ENCODE peak calls at places on chromosomes 7 and 10, in six cellular contexts. B is HCT116, L is HepG2, X is Panc1, D is GM12878, C is K562. E is an unnamed sample.

GRCh38 chr10:117449636-117450035 is 74.4 kb upstream of the PDZD8 start:
- DNase-seq in B (peak; percentile 44), L (no peak), X (no peak), D (no peak), C (peak; percentile 36), E (peak; percentile 59)

GRCh38 chr10:77907900-77908717 is 18.4 kb downstream of the DLG5 start:
- DNase-seq in B (no peak), L (peak; percentile 65), X (no peak), D (no peak), C (peak; percentile 85), E (no peak)

GRCh38 chr7:75823198-75823910 is 9.7 kb upstream of the CCL24 start:
- DNase-seq in B (no peak), L (no peak), X (no peak), D (no peak), C (no peak), E (no peak)

GRCh38 chr10:58397830-58398229 is 12.6 kb downstream of the TFAM start:
- DNase-seq in B (no peak), L (no peak), X (no peak), D (no peak), C (no peak), E (no peak)

GRCh38 chr10:99908512-99908911 is 101.2 kb downstream of the DNMBP start:
- DNase-seq in B (no peak), L (no peak), X (no peak), D (no peak), C (no peak), E (no peak)

GRCh38 chr10:83195021-83195420 is 944.3 kb upstream of the GHITM start:
- DNase-seq in B (no peak), L (no peak), X (no peak), D (no peak), C (no peak), E (no peak)

GRCh38 chr7:114414151-114415053 is at the start of gene FOXP2:
- DNase-seq in B (no peak), L (peak; percentile 3), X (no peak), D (no peak), C (no peak), E (no peak)

GRCh38 chr10:59814878-59815277 is 61.6 kb upstream of the MRLN start:
- DNase-seq in B (no peak), L (no peak), X (no peak), D (no peak), C (no peak), E (no peak)

GRCh38 chr7:128783143-128783799 is 7.7 kb upstream of the OPN1SW start:
- DNase-seq in B (peak; percentile 8), L (peak; percentile 61), X (peak; percentile 55), D (no peak), C (peak; percentile 95), E (peak; percentile 91)

GRCh38 chr7:41403291-41403690 is 299.6 kb downstream of the INHBA start:
- DNase-seq in B (no peak), L (no peak), X (no peak), D (no peak), C (no peak), E (no peak)

GRCh38 chr10:58275908-58276307 is 6.9 kb downstream of the CISD1 start:
- DNase-seq in B (no peak), L (no peak), X (no peak), D (no peak), C (no peak), E (no peak)

GRCh38 chr7:28588606-28589005 is 176.3 kb downstream of the CREB5 start:
- DNase-seq in B (no peak), L (no peak), X (no peak), D (no peak), C (no peak), E (no peak)

GRCh38 chr7:123633553-123633952 is 22.1 kb upstream of the LMOD2 start:
- DNase-seq in B (no peak), L (no peak), X (no peak), D (no peak), C (no peak), E (no peak)

GRCh38 chr7:85621286-85621685 is 434.4 kb upstream of the SEMA3D start:
- DNase-seq in B (no peak), L (no peak), X (no peak), D (no peak), C (no peak), E (no peak)

GRCh38 chr10:30985552-30985951 is 46.1 kb downstream of the ZNF438 start:
- DNase-seq in B (peak; percentile 7), L (no peak), X (no peak), D (no peak), C (no peak), E (no peak)

GRCh38 chr10:46556515-46557318 is at the start of gene GPRIN2:
- DNase-seq in B (no peak), L (no peak), X (no peak), D (no peak), C (no peak), E (peak; percentile 67)

GRCh38 chr7:102320601-102321350 is 34.1 kb downstream of the SH2B2 start:
- DNase-seq in B (no peak), L (no peak), X (no peak), D (no peak), C (no peak), E (no peak)

GRCh38 chr10:113108180-113108835 is 158.3 kb downstream of the TCF7L2 start:
- DNase-seq in B (no peak), L (no peak), X (no peak), D (no peak), C (peak; percentile 48), E (peak; percentile 98)

GRCh38 chr7:129461809-129462208 is 27.6 kb downstream of the STRIP2 start:
- DNase-seq in B (no peak), L (no peak), X (no peak), D (no peak), C (no peak), E (no peak)

GRCh38 chr7:43646603-43647313 is 63.9 kb downstream of the STK17A start:
- DNase-seq in B (no peak), L (no peak), X (no peak), D (no peak), C (no peak), E (no peak)

GRCh38 chr7:79334841-79335240 is 118.6 kb downstream of the MAGI2 start:
- DNase-seq in B (no peak), L (no peak), X (no peak), D (no peak), C (no peak), E (no peak)

GRCh38 chr10:121362026-121362425 is 236.2 kb downstream of the FGFR2 start:
- DNase-seq in B (no peak), L (no peak), X (no peak), D (no peak), C (no peak), E (no peak)

GRCh38 chr10:102175415-102175814 is 23.2 kb downstream of the NOLC1 start:
- DNase-seq in B (no peak), L (no peak), X (no peak), D (no peak), C (no peak), E (no peak)

GRCh38 chr7:91183408-91183807 is 80.8 kb upstream of the FZD1 start:
- DNase-seq in B (no peak), L (no peak), X (no peak), D (no peak), C (no peak), E (no peak)

GRCh38 chr7:50335795-50336754 is 31.6 kb downstream of the IKZF1 start:
- DNase-seq in B (no peak), L (no peak), X (no peak), D (no peak), C (peak; percentile 82), E (no peak)

GRCh38 chr10:117663750-117664149 is 121.2 kb downstream of the EMX2 start:
- DNase-seq in B (peak; percentile 33), L (peak; percentile 6), X (peak; percentile 41), D (peak; percentile 83), C (no peak), E (no peak)

DNA sequence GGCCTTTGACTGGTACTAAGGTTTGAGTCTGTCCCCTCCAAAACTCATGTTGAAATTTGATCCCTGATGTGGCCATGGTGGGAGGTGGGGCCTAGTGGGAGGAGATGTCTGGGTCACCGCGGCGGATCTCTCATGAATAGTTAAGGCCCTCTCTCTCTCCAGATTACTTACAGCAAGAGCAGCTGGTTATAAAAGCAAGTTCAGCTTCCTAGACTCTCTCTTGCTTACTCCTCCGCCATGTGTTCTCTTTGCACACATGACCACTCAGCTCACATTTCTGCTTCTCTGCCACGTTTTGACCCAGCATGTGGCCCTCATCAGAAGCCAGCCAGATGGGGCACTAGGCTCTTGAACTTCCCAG is 29.9 kb upstream of the ZMIZ1 start:
- DNase-seq in B (no peak), L (no peak), X (no peak), D (no peak), C (peak; percentile 90), E (no peak)
- H3K27me3 ChIP-seq in B (peaks cover 28% of the 10 kb centered on the region), L (peaks cover 4% of the 10 kb centered on the region), X (peaks cover 15% of the 10 kb centered on the region), D (peaks cover 2% of the 10 kb centered on the region), C (no peaks in the 10 kb centered on the region), E (no peaks in the 10 kb centered on the region)

GRCh38 chr7:1523838-1524237 is 6.7 kb upstream of the MAFK start:
- DNase-seq in B (no peak), L (no peak), X (no peak), D (no peak), C (no peak), E (no peak)
- TF ChIP-seq SIN3A in B (no peak), L (no peak), X (no peak), D (no peak), C (no peak), E (no peak)

GRCh38 chr10:98167191-98167590 is 32.7 kb downstream of the R3HCC1L start:
- DNase-seq in B (no peak), L (no peak), X (no peak), D (no peak), C (no peak), E (no peak)
- H3K27me3 ChIP-seq in B (no peaks in the 10 kb centered on the region), L (no peaks in the 10 kb centered on the region), X (no peaks in the 10 kb centered on the region), D (no peaks in the 10 kb centered on the region), C (no peaks in the 10 kb centered on the region), E (no peaks in the 10 kb centered on the region)

DNA sequence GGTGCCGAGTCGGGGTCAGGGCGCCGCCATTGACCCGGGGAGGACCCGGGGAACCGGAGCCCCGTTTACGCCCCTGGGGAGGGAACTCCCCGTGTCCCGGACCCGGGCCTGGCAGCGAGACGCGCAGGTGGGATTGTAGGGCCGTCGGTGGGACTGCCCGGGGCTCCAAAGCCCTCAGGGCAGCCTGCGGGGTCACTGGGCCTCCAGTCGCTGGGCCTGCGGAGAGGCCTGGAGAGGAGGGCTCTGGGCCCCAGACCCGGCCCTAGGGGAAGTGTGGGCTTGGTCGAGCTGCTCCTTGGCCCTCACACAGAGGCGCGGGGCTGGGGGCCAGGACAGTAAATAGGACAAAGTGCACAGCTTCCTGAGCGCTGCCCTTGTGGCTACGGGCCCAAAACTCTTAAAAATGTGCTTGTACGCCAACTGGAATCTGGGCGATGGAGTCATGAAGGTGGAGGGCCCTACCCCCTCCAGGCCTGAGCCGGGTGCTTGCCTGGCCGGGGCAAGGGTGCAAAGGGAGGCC is 657 bp downstream of the ECHDC3 start:
- DNase-seq in B (no peak), L (no peak), X (no peak), D (no peak), C (no peak), E (peak; percentile 78)
- TF ChIP-seq SIN3A in B (no peak), L (no peak), X (no peak), D (no peak), C (no peak), E (no peak)

DNA sequence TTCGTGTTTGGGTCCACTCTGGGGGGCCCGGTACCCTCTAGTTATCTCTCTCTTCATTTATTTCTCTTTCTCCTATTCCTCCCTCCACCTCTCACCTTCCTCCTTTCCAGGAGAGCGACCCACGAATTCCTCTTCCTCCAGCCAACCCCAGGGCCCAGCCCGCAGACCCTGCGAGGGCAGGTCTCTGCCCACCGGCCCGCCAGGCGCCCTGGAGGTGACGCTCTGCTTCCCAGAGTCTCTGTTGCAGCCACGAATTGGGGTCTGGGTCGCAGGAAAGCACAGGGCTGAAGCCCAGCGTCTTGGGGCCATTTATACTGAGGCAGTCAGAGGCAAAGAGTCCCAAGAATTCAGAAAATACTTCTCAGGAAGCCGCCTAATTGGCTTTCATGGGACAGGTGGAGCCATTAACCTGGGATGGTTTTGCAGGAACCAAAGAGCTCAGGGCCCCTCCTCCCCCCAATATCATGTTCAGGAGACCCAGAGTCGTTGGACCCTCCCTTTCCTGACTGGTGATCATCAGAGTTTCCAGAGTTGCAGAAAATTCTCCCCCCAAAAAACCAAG is 2.7 kb upstream of the EN2 start:
- DNase-seq in B (no peak), L (no peak), X (no peak), D (no peak), C (no peak), E (no peak)
- H3K27me3 ChIP-seq in B (no peaks in the 10 kb centered on the region), L (peaks cover 78% of the 10 kb centered on the region), X (peaks cover 26% of the 10 kb centered on the region), D (peaks cover 29% of the 10 kb centered on the region), C (peaks cover 63% of the 10 kb centered on the region), E (peaks cover 98% of the 10 kb centered on the region)

E was measured in H1.